ENCODE peak calls at places on chromosomes 3 and 15, in four cellular contexts. E is GM20000, M is brain microvascular endothelial cell, D is activated gamma-delta T cell. Y is an unnamed sample.

GRCh38 chr15:94476681-94477080 is 245.3 kb downstream of the MCTP2 start:
- DNase-seq in M (no peak), D (no peak), E (no peak), Y (no peak)

GRCh38 chr15:61951949-61952348 is 108.3 kb downstream of the VPS13C start:
- DNase-seq in E (no peak), M (peak; percentile 4), D (no peak), Y (no peak)

GRCh38 chr3:142896201-142896755 is 7.4 kb upstream of the PCOLCE2 start:
- DNase-seq in D (no peak), E (no peak), M (peak; percentile 70), Y (peak; percentile 82)

GRCh38 chr3:99108508-99108907 is 207.0 kb upstream of the DCBLD2 start:
- DNase-seq in M (peak; percentile 96), D (no peak), E (no peak), Y (peak; percentile 85)

GRCh38 chr3:48405343-48405881 is 24.5 kb downstream of the PLXNB1 start:
- DNase-seq in D (no peak), M (no peak), E (peak; percentile 2), Y (no peak)

GRCh38 chr3:149215474-149215873 is 6.2 kb downstream of the CP start:
- DNase-seq in D (no peak), E (no peak), M (no peak), Y (no peak)

GRCh38 chr3:45165497-45166282 is 19.5 kb upstream of the CDCP1 start:
- DNase-seq in D (no peak), E (no peak), M (no peak), Y (peak; percentile 50)

GRCh38 chr15:91039996-91040395 is 17.6 kb upstream of the VPS33B start:
- DNase-seq in E (no peak), D (no peak), M (no peak), Y (no peak)

GRCh38 chr3:48407542-48408099 is 22.3 kb downstream of the PLXNB1 start:
- DNase-seq in M (no peak), E (peak; percentile 9), D (no peak), Y (no peak)

GRCh38 chr3:40827942-40828688 is 303.4 kb downstream of the ZNF621 start:
- DNase-seq in M (peak; percentile 57), E (no peak), D (no peak), Y (no peak)

GRCh38 chr3:14125193-14126016 is 553 bp downstream of the TMEM43 start:
- DNase-seq in E (peak; percentile 48), M (peak; percentile 83), D (no peak), Y (peak; percentile 94)

GRCh38 chr3:31590650-31591049 is 57.9 kb downstream of the STT3B start:
- DNase-seq in D (no peak), E (no peak), M (no peak), Y (no peak)

GRCh38 chr15:78561490-78561889 is 3.8 kb upstream of the CHRNA5 start:
- DNase-seq in E (no peak), D (no peak), M (no peak), Y (no peak)

GRCh38 chr3:71016141-71016845 is 567.2 kb downstream of the FOXP1 start:
- DNase-seq in M (peak; percentile 35), E (no peak), D (no peak), Y (no peak)

GRCh38 chr15:42736178-42736792 is 643 bp downstream of the CDAN1 start:
- DNase-seq in M (no peak), E (peak; percentile 73), D (peak; percentile 19), Y (no peak)

GRCh38 chr3:26236511-26236910 is 386.1 kb upstream of the LRRC3B start:
- DNase-seq in E (no peak), M (no peak), D (no peak), Y (peak; percentile 4)

GRCh38 chr3:14256561-14257342 is 78.1 kb downstream of the LSM3 start:
- DNase-seq in M (no peak), D (no peak), E (no peak), Y (peak; percentile 28)

GRCh38 chr3:136869282-136869681 is 7.3 kb downstream of the NCK1 start:
- DNase-seq in E (no peak), D (no peak), M (no peak), Y (no peak)

GRCh38 chr15:28921336-28921735 is 35.6 kb downstream of the APBA2 start:
- DNase-seq in D (no peak), E (no peak), M (no peak), Y (no peak)

GRCh38 chr15:85453144-85453872 is 72.9 kb downstream of the AKAP13 start:
- DNase-seq in D (no peak), E (no peak), M (no peak), Y (no peak)

GRCh38 chr3:149319750-149320149 is 13.7 kb downstream of the TM4SF18 start:
- DNase-seq in D (no peak), M (no peak), E (no peak), Y (no peak)

GRCh38 chr15:61812476-61812875 is 247.8 kb downstream of the VPS13C start:
- DNase-seq in E (no peak), D (no peak), M (no peak), Y (no peak)

GRCh38 chr3:192917258-192917507 is 473 bp downstream of the MB21D2 start:
- DNase-seq in D (no peak), M (no peak), E (peak; percentile 55), Y (no peak)

GRCh38 chr3:168820748-168821445 is 725.2 kb upstream of the GOLIM4 start:
- DNase-seq in M (no peak), D (no peak), E (no peak), Y (no peak)

GRCh38 chr3:66885326-66886000 is 112.6 kb upstream of the KBTBD8 start:
- DNase-seq in M (peak; percentile 90), E (no peak), D (no peak), Y (peak; percentile 64)

GRCh38 chr3:21292971-21293370 is 458.0 kb downstream of the ZNF385D start:
- DNase-seq in M (no peak), D (no peak), E (no peak), Y (no peak)

GRCh38 chr15:52527898-52528464 is 699 bp downstream of the MYO5A start:
- DNase-seq in E (peak; percentile 56), M (peak; percentile 31), D (peak; percentile 23), Y (peak; percentile 24)

GRCh38 chr3:141231923-141232861 is 567 bp downstream of the PXYLP1 start:
- DNase-seq in E (peak; percentile 42), D (peak; percentile 27), M (no peak), Y (no peak)

GRCh38 chr15:25543156-25543555 is 104.3 kb upstream of the UBE3A start:
- DNase-seq in M (no peak), E (no peak), D (no peak), Y (no peak)

GRCh38 chr3:49004352-49005297 is 2.6 kb upstream of the WDR6 start:
- DNase-seq in M (no peak), E (no peak), D (no peak), Y (no peak)

GRCh38 chr3:101725890-101726275 is 1.5 kb downstream of the CEP97 start:
- DNase-seq in E (no peak), D (no peak), M (no peak), Y (no peak)

GRCh38 chr15:100833432-100834389 is 45.9 kb upstream of the ALDH1A3 start:
- DNase-seq in D (no peak), E (no peak), M (no peak), Y (no peak)

GRCh38 chr3:195836736-195837135 is 25.0 kb upstream of the MUC4 start:
- DNase-seq in M (no peak), E (no peak), D (no peak), Y (no peak)

GRCh38 chr3:141384157-141384556 is 15.9 kb downstream of the ZBTB38 start:
- DNase-seq in E (no peak), M (no peak), D (no peak), Y (peak; percentile 10)

Y was measured in A172.